ENCODE peak calls at places on chromosomes 11 and 22, in eight cellular contexts. E is IMR-90, V is D721Med, R is SK-N-SH, I is AG09309, B is neural progenitor cell, U is ascending aorta, N is AG09319. A is an unnamed sample.

GRCh38 chr11:109819410-109819809 is 273.8 kb upstream of the ZC3H12C start:
- DNase-seq in V (no peak), N (no peak), E (no peak), U (no peak), R (no peak), B (no peak), I (no peak), A (no peak)

GRCh38 chr11:42066113-42066512 is 606.7 kb upstream of the LRRC4C start:
- DNase-seq in U (no peak), N (no peak), I (no peak), E (no peak), V (no peak), R (no peak), B (no peak), A (no peak)

GRCh38 chr11:87020764-87021365 is 16.9 kb upstream of the TMEM135 start:
- DNase-seq in R (no peak), V (no peak), U (no peak), E (peak; percentile 20), N (no peak), B (no peak), I (no peak), A (no peak)

GRCh38 chr11:76161261-76161961 is 44.9 kb downstream of the WNT11 start:
- DNase-seq in R (peak; percentile 86), V (no peak), I (no peak), B (peak; percentile 40), N (no peak), E (no peak), U (no peak), A (no peak)

GRCh38 chr11:36231300-36231699 is 57.9 kb downstream of the COMMD9 start:
- DNase-seq in U (no peak), N (no peak), I (peak; percentile 27), R (peak; percentile 74), V (no peak), E (peak; percentile 66), B (no peak), A (peak; percentile 24)

GRCh38 chr11:4072668-4073285 is 21.8 kb upstream of the RRM1 start:
- DNase-seq in E (peak; percentile 80), U (no peak), V (peak; percentile 23), R (peak; percentile 70), N (peak; percentile 52), I (peak; percentile 40), B (peak; percentile 80), A (peak; percentile 68)

GRCh38 chr11:533049-533585 is 2.3 kb downstream of the HRAS start:
- DNase-seq in V (no peak), U (no peak), B (no peak), N (no peak), E (no peak), I (no peak), R (no peak), A (no peak)

GRCh38 chr11:128326791-128327190 is 260.6 kb downstream of the ETS1 start:
- DNase-seq in E (no peak), U (no peak), N (no peak), R (no peak), V (no peak), I (no peak), B (no peak), A (no peak)

GRCh38 chr11:114977596-114977995 is 299.3 kb downstream of the NXPE2 start:
- DNase-seq in N (no peak), I (no peak), B (no peak), V (no peak), U (no peak), R (no peak), E (no peak), A (no peak)

GRCh38 chr11:127996825-127997224 is 590.5 kb downstream of the ETS1 start:
- DNase-seq in I (peak; percentile 27), E (peak; percentile 60), V (no peak), R (no peak), N (no peak), U (no peak), B (no peak), A (no peak)

GRCh38 chr11:45455536-45455935 is 169.4 kb upstream of the SYT13 start:
- DNase-seq in E (no peak), N (no peak), R (no peak), V (no peak), U (no peak), I (no peak), B (no peak), A (no peak)

GRCh38 chr11:11849127-11849746 is 7.5 kb downstream of the USP47 start:
- DNase-seq in N (no peak), I (no peak), R (peak; percentile 52), E (peak; percentile 62), V (no peak), B (peak; percentile 79), U (no peak), A (no peak)

GRCh38 chr11:76658651-76659650 is 11.6 kb downstream of the LRRC32 start:
- DNase-seq in V (peak; percentile 14), U (peak; percentile 8), R (no peak), I (no peak), N (no peak), B (no peak), E (no peak), A (no peak)

GRCh38 chr22:23862103-23862502 is 4.4 kb downstream of the SLC2A11 start:
- DNase-seq in U (no peak), R (peak; percentile 65), E (peak; percentile 52), V (no peak), N (no peak), B (peak; percentile 68), I (no peak), A (no peak)

GRCh38 chr11:65793625-65794400 is 7.0 kb downstream of the OVOL1 start:
- DNase-seq in E (no peak), I (no peak), R (peak; percentile 26), N (no peak), U (no peak), B (no peak), V (no peak), A (no peak)

GRCh38 chr11:733072-733471 is 14.2 kb upstream of the TALDO1 start:
- DNase-seq in B (no peak), U (no peak), V (no peak), R (no peak), I (no peak), N (no peak), E (no peak), A (no peak)

GRCh38 chr11:26904114-26904513 is 89.8 kb upstream of the FIBIN start:
- DNase-seq in V (no peak), R (no peak), E (no peak), I (no peak), B (peak; percentile 28), U (no peak), N (no peak), A (no peak)

GRCh38 chr22:37549704-37550059 is 10.6 kb upstream of the CDC42EP1 start:
- DNase-seq in U (no peak), B (peak; percentile 40), N (no peak), I (no peak), R (peak; percentile 62), V (no peak), E (peak; percentile 50), A (no peak)

GRCh38 chr22:46072030-46072881 is 78.1 kb upstream of the PPARA start:
- DNase-seq in B (peak; percentile 48), V (no peak), E (peak; percentile 61), N (no peak), I (no peak), R (no peak), U (peak; percentile 8), A (no peak)

GRCh38 chr11:75508051-75508561 is 17.6 kb downstream of the GDPD5 start:
- DNase-seq in V (no peak), U (no peak), N (no peak), R (peak; percentile 52), I (no peak), E (no peak), B (no peak), A (no peak)

GRCh38 chr11:133576351-133576750 is 44.0 kb upstream of the OPCML start:
- DNase-seq in E (no peak), V (no peak), B (peak; percentile 51), I (no peak), N (no peak), U (no peak), R (peak; percentile 17), A (no peak)
- TF ChIP-seq CTCF in E (no peak), V (peak; percentile 2), B (peak; percentile 55), I (no peak), N (no peak), U (no peak), R (no peak), A (no peak)

DNA sequence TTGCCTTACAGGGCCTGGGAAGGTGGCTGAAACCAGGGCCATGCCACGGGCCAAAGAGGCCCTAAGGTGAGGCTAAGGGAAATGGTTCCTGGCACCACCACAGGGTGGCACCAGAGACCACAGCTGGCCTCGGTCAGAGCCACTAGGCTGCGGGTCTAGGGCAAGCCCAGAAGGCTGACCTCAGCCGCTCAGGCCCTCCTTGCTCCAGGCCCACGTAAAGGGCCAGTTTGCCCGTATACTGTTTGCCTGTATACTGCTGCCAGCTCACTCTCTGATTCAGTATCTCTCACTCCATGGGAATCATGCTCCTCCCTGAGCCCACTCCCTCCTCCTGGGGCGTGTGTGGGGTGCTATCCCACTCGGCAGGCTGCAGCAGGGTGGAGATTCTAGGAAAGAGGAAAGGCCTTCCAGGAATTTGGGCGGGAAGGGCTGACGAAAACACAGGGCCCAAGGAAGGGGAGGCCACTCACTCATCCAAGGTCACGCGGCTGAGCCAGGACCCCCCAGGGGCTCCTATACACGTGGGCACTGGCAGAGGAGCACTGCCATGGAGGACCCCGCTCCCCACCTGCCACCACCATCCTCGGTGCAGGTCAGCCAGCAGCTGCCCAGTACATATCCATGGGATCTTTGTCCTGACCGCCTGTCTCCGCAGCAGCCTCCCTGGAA is 62.4 kb downstream of the NECTIN1 start:
- DNase-seq in U (no peak), B (peak; percentile 88), N (peak; percentile 15), I (no peak), R (peak; percentile 92), V (peak; percentile 70), E (peak; percentile 47), A (no peak)
- TF ChIP-seq CTCF in U (peak; percentile 87), B (peak; percentile 89), N (peak; percentile 93), I (peak; percentile 97), R (peak; percentile 88), V (peak; percentile 91), E (peak; percentile 94), A (peak; percentile 90)

DNA sequence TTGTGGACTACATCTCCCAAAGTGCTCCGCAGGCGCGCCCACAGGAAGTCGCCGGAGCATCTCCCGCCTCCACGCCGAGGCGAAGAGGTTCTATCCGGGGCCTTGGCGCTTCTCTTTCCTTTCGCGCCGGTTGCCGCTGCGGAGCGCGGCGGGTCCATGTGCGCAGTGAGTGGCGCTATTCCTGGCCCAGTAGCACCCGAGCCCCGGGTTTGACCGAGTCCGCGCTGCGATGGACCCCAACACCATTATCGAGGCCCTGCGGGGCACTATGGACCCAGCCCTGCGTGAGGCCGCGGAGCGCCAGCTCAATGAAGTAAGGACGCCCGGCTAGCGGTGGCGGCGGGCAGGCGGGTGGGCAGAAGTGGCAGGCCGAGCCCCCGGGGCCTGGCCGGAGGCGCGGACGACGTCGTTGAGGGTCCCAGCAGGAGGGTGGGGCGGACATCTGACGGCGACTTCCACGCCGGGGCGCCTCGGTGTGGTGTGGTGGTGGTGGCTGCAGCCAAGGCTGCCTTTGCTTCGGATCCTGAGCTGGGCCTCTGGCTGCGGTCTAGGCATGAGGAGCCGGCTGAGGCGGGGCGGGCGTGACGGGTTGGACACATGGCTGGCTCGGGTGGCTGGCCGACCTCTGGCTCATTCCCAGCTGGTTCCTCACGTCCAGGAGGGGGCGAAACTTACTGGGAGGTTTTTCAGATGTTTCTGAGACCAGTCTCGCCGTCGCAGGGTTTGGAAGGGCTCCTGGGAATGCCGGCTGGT is at the start of gene IPO7:
- DNase-seq in U (peak; percentile 70), R (peak; percentile 94), I (peak; percentile 57), V (peak; percentile 77), N (peak; percentile 76), E (peak; percentile 92), B (peak; percentile 95), A (peak; percentile 76)
- TF ChIP-seq CTCF in U (peak; percentile 8), R (peak; percentile 56), I (peak; percentile 46), V (peak; percentile 11), N (peak; percentile 47), E (peak; percentile 47), B (peak; percentile 33), A (peak; percentile 42)

GRCh38 chr11:84468255-84468654 is 1158.9 kb downstream of the DLG2 start:
- DNase-seq in U (no peak), E (no peak), B (peak; percentile 77), R (no peak), V (no peak), I (no peak), N (no peak), A (no peak)
- TF ChIP-seq CTCF in U (no peak), E (no peak), B (no peak), R (no peak), V (no peak), I (no peak), N (no peak), A (no peak)

A was measured in astrocyte of the cerebellum.